ENCODE peak calls at places on chromosomes 4 and X, in five cellular contexts. V is Caki2, F is HCEC 1CT, X is T-cell, K is left lung. W is an unnamed sample.

GRCh38 chrX:153900806-153901752 is 3.4 kb upstream of the AVPR2 start:
- DNase-seq in F (peak; percentile 77), V (peak; percentile 81), K (peak; percentile 79), X (no peak), W (peak; percentile 53)

GRCh38 chr4:141464366-141464765 is 172.0 kb upstream of the IL15 start:
- DNase-seq in X (no peak), K (no peak), F (no peak), V (no peak), W (no peak)

GRCh38 chr4:95625020-95625419 is 76.2 kb upstream of the UNC5C start:
- DNase-seq in V (no peak), F (no peak), K (no peak), X (no peak), W (no peak)

GRCh38 chrX:11724122-11725017 is 33.7 kb upstream of the MSL3 start:
- DNase-seq in F (peak; percentile 14), K (no peak), V (peak; percentile 20), X (no peak), W (no peak)

GRCh38 chrX:132776486-132777210 is 181.8 kb downstream of the HS6ST2 start:
- DNase-seq in F (no peak), X (no peak), V (no peak), K (no peak), W (no peak)

GRCh38 chr4:40152642-40153041 is 44.2 kb upstream of the RHOH start:
- DNase-seq in V (no peak), F (no peak), K (no peak), X (no peak), W (no peak)

GRCh38 chr4:127307996-127308395 is 324.8 kb upstream of the INTU start:
- DNase-seq in X (no peak), V (no peak), F (no peak), K (no peak), W (no peak)

GRCh38 chr4:145920205-145920604 is 18.4 kb downstream of the ZNF827 start:
- DNase-seq in X (no peak), K (no peak), F (peak; percentile 62), V (no peak), W (no peak)

GRCh38 chr4:187478292-187479205 is 517.0 kb upstream of the ZFP42 start:
- DNase-seq in X (no peak), K (no peak), F (peak; percentile 69), V (no peak), W (no peak)

GRCh38 chr4:5510506-5510905 is 197.9 kb downstream of the EVC2 start:
- DNase-seq in F (no peak), K (no peak), V (no peak), X (no peak), W (no peak)

GRCh38 chrX:120752431-120753128 is 122.7 kb upstream of the C1GALT1C1 start:
- DNase-seq in K (no peak), V (no peak), F (no peak), X (no peak), W (no peak)

GRCh38 chrX:38664285-38664684 is 102.9 kb downstream of the TSPAN7 start:
- DNase-seq in K (no peak), X (no peak), V (peak; percentile 18), F (peak; percentile 18), W (peak; percentile 28)

GRCh38 chrX:45003080-45003479 is 130.1 kb downstream of the KDM6A start:
- DNase-seq in K (no peak), F (no peak), X (no peak), V (no peak), W (no peak)

GRCh38 chr4:145824469-145824868 is 114.2 kb downstream of the ZNF827 start:
- DNase-seq in K (no peak), F (no peak), X (no peak), V (no peak), W (no peak)

GRCh38 chr4:115145393-115146160 is 32.2 kb upstream of the NDST4 start:
- DNase-seq in V (no peak), K (no peak), X (no peak), F (no peak), W (peak; percentile 39)

GRCh38 chr4:152585036-152585439 is 49.1 kb upstream of the FBXW7 start:
- DNase-seq in F (no peak), X (no peak), K (no peak), V (no peak), W (no peak)

W was measured in colonic mucosa.